ENCODE peak calls at places on chromosomes 11 and 22, in six cellular contexts. O, Q, K, V, F and J are unnamed samples.

GRCh38 chr22:33512961-33513360 is 407.3 kb downstream of the LARGE1 start:
- DNase-seq in K (no peak), O (no peak), Q (no peak), V (no peak), F (no peak), J (no peak)

GRCh38 chr11:7347611-7348431 is 96.1 kb downstream of the SYT9 start:
- DNase-seq in V (no peak), F (no peak), K (no peak), Q (no peak), O (no peak), J (no peak)

GRCh38 chr11:45026835-45027234 is 76.2 kb upstream of the TP53I11 start:
- DNase-seq in F (no peak), K (no peak), Q (no peak), V (peak), O (no peak), J (no peak)

GRCh38 chr22:42880815-42881214 is 23.7 kb upstream of the ARFGAP3 start:
- DNase-seq in O (no peak), F (no peak), Q (no peak), K (no peak), V (no peak), J (peak)

GRCh38 chr11:124745835-124746620 is 6.0 kb downstream of the VSIG2 start:
- DNase-seq in V (no peak), O (peak), K (no peak), Q (no peak), F (no peak), J (peak)

GRCh38 chr11:11036185-11037161 is 178.6 kb upstream of the ZBED5 start:
- DNase-seq in Q (peak), V (peak), K (no peak), F (peak), O (peak), J (peak)

GRCh38 chr11:123057604-123058305 is 4.2 kb downstream of the HSPA8 start:
- DNase-seq in K (no peak), V (no peak), O (no peak), F (no peak), Q (no peak), J (no peak)

GRCh38 chr22:50148991-50149721 is 21.4 kb upstream of the PANX2 start:
- DNase-seq in F (peak), O (peak), Q (peak), K (peak), V (peak), J (peak)

GRCh38 chr11:12066799-12067508 is 43.4 kb upstream of the MICAL2 start:
- DNase-seq in F (peak), V (no peak), Q (no peak), O (peak), K (no peak), J (peak)

GRCh38 chr11:60783911-60784310 is 1.2 kb upstream of the MS4A10 start:
- DNase-seq in O (no peak), V (no peak), K (no peak), Q (no peak), F (no peak), J (no peak)

GRCh38 chr11:60780065-60780464 is 5.1 kb upstream of the MS4A10 start:
- DNase-seq in F (no peak), V (no peak), O (no peak), Q (no peak), K (no peak), J (no peak)

GRCh38 chr11:60783141-60783484 is 2.0 kb upstream of the MS4A10 start:
- DNase-seq in O (no peak), F (no peak), K (no peak), Q (no peak), V (no peak), J (no peak)

GRCh38 chr11:60782393-60783140 is 2.6 kb upstream of the MS4A10 start:
- DNase-seq in V (no peak), K (no peak), O (no peak), F (no peak), Q (no peak), J (no peak)

DNA sequence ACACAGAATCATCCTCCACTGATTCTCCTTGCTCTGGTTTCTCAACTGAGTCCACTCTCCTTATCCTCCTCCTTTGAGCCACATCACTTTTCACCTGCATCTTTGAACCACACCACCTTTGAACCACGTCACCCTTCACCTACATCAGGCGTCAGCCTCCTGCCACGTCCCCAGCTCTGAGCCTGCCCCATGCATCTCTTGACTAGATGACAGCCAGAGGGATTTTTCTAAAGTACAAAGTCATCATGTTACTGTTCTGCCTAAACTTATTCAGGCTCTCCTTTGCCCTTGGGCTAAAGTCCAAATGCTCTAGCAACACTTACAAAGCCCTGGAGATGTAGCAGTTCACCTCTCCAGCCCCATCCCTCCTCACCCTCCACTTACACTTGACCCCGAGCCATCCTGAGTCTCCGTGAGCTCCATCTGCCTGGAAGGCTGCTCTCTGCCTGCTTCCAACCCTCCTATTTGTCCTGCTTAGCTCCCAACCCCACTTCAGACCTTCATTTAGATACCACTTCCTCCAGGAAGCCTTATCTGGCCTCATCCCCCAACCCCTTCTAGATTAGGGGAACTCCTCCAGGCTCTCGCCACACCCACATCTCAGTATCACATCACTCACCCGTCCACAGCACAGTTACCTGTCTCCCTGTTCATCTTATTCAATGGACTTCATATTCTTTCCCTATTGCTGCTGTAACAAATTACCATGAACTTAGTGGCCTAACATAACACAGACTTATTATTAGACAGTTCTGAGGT is 3.7 kb upstream of the MS4A10 start:
- DNase-seq in K (no peak), F (no peak), Q (no peak), O (no peak), V (no peak), J (no peak)
- H3K4me2 ChIP-seq in K (no peak), F (no peak), Q (no peak), O (no peak), V (no peak), J (no peak)

GRCh38 chr22:36362077-36362476 is 25.7 kb downstream of the MYH9 start:
- DNase-seq in O (no peak), K (no peak), Q (no peak), V (no peak), F (no peak), J (no peak)

GRCh38 chr22:36358533-36359171 is 29.1 kb downstream of the MYH9 start:
- DNase-seq in V (no peak), O (no peak), F (no peak), K (no peak), Q (no peak), J (no peak)

GRCh38 chr22:36360871-36361383 is 26.8 kb downstream of the MYH9 start:
- DNase-seq in F (no peak), O (no peak), V (no peak), Q (no peak), K (no peak), J (peak)

GRCh38 chr22:36359172-36359973 is 28.4 kb downstream of the MYH9 start:
- DNase-seq in K (peak), F (no peak), Q (no peak), V (no peak), O (no peak), J (no peak)

GRCh38 chr22:36360011-36360410 is 27.8 kb downstream of the MYH9 start:
- DNase-seq in K (no peak), O (no peak), V (no peak), F (no peak), Q (no peak), J (peak)
- TF ChIP-seq REST in K (no peak), O (no peak), V (no peak), F (no peak), Q (no peak), J (no peak)

DNA sequence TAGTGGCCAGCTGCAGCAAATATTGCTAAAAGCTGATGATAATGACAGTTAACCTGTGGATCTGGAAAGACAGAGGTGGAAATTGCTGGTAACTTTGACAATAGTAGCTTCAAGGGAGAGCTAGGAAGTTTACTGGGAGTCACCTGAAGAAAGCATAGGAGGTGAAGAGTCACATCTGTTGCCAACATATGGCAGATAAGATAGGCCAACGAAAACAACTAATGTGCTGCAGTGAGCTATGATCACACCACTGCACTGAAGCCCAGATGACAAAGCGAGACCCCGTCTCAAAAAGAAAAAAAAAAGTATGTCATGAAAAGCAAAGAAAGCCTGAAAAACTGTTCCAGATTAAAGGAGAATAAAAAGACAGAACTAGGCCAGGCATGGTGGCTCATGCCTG is 4.3 kb upstream of the PRDM10 start:
- DNase-seq in K (no peak), V (no peak), F (no peak), Q (no peak), O (no peak), J (no peak)
- H3K4me2 ChIP-seq in K (no peak), V (no peak), F (no peak), Q (no peak), O (no peak), J (no peak)

DNA sequence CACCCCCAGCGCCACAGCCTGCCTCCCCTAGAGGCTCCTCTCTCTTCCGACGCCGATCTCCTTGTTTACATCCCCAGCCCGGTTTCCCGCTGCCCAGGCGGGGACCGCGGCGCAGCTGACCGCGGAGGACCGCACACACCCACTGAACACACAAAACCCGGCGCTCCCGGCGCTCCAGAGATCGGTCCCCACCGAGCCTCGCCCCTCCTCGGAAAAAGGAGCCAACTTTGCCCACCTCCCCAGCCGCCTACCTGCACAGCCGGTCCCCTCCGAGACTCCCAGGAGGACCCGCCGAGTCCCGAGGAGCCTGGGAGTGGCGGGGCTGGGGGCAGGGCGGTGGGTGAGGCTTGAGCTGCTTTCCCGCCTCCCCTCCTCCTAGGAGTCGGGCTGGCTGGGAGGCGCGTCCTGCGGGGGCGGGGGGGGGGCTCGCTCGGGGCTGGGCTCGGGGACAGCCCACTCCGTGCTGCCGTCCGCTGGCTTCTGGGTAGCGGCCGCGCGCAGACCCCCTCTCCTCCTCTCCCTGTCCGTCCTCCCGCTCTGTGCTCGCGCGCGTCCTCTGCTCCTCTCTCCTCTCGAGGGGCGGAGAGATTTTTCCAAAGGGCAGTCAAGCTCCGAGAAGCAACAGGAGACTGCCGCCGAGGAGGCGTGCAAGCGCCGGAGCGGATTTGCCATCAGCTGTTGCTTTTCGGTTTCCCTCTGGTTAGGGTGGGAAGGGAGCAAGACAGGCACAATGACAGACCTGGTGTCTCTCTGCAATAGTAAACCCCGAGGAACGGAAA is at the start of gene FXYD6:
- DNase-seq in K (no peak), F (no peak), Q (no peak), V (peak), O (no peak), J (peak)
- TF ChIP-seq REST in K (no peak), F (no peak), Q (no peak), V (no peak), O (no peak), J (no peak)